ENCODE peak calls at places on chromosomes 12 and 14, in four cellular contexts. D, V, B and O are unnamed samples.

GRCh38 chr12:79844693-79845092 is 90.2 kb downstream of the PPP1R12A start:
- DNase-seq in D (peak; percentile 77), V (no peak), B (no peak), O (peak; percentile 67)

GRCh38 chr12:92259852-92260251 is 114.2 kb upstream of the BTG1 start:
- DNase-seq in B (no peak), V (no peak), D (peak; percentile 10), O (no peak)

GRCh38 chr12:128259556-128260070 is 7.4 kb upstream of the TMEM132C start:
- DNase-seq in B (peak; percentile 72), V (no peak), D (peak; percentile 3), O (no peak)

GRCh38 chr12:75116611-75117010 is 93.0 kb downstream of the KCNC2 start:
- DNase-seq in B (no peak), D (no peak), V (no peak), O (no peak)

GRCh38 chr12:90999946-91000345 is 4.8 kb downstream of the EPYC start:
- DNase-seq in D (peak; percentile 25), V (no peak), B (no peak), O (no peak)

GRCh38 chr12:6613776-6614512 is 6.8 kb upstream of the CHD4 start:
- DNase-seq in V (peak; percentile 50), B (peak; percentile 86), D (peak; percentile 98), O (peak; percentile 96)

GRCh38 chr12:3744216-3744883 is 8.6 kb downstream of the CRACR2A start:
- DNase-seq in V (no peak), D (no peak), B (no peak), O (no peak)

GRCh38 chr14:20848316-20848954 is 42.8 kb upstream of the RNASE3 start:
- DNase-seq in D (no peak), B (no peak), V (no peak), O (peak; percentile 35)

GRCh38 chr12:6039894-6040601 is 84.4 kb downstream of the VWF start:
- DNase-seq in D (peak; percentile 85), V (no peak), B (peak; percentile 69), O (peak; percentile 67)

GRCh38 chr12:26466709-26467108 is 271.3 kb downstream of the SSPN start:
- DNase-seq in V (no peak), D (no peak), B (no peak), O (no peak)

GRCh38 chr12:32248594-32249140 is 142.0 kb downstream of the BICD1 start:
- DNase-seq in B (no peak), V (no peak), D (no peak), O (peak; percentile 60)

GRCh38 chr12:40271981-40272664 is 47.3 kb downstream of the LRRK2 start:
- DNase-seq in D (no peak), V (no peak), B (no peak), O (no peak)

GRCh38 chr14:38931969-38932652 is 170.9 kb downstream of the SEC23A start:
- DNase-seq in B (no peak), V (no peak), D (no peak), O (no peak)

GRCh38 chr14:85459361-85459760 is 70.6 kb upstream of the FLRT2 start:
- DNase-seq in D (no peak), B (no peak), V (no peak), O (no peak)

GRCh38 chr12:1429980-1430379 is 164.4 kb downstream of the FBXL14 start:
- DNase-seq in B (no peak), V (no peak), D (peak; percentile 86), O (peak; percentile 94)

GRCh38 chr12:128661216-128661550 is 162.6 kb downstream of the SLC15A4 start:
- DNase-seq in D (no peak), V (no peak), B (no peak), O (no peak)

GRCh38 chr14:24690492-24690891 is 56.5 kb upstream of the GZMB start:
- DNase-seq in D (no peak), V (no peak), B (peak; percentile 61), O (no peak)

GRCh38 chr12:2523317-2523716 is 271.5 kb upstream of the FKBP4 start:
- DNase-seq in B (no peak), D (no peak), V (no peak), O (no peak)

GRCh38 chr12:68958337-68958736 is 25.4 kb upstream of the CPM start:
- DNase-seq in B (no peak), V (peak; percentile 15), D (no peak), O (no peak)

GRCh38 chr12:87779858-87780498 is 249.2 kb downstream of the C12orf50 start:
- DNase-seq in D (no peak), V (no peak), B (no peak), O (no peak)

GRCh38 chr12:99824900-99825562 is 159.7 kb downstream of the ANKS1B start:
- DNase-seq in B (no peak), D (no peak), V (no peak), O (no peak)

GRCh38 chr12:94195483-94195882 is 47.1 kb downstream of the PLXNC1 start:
- DNase-seq in V (no peak), B (no peak), D (no peak), O (no peak)

GRCh38 chr12:79764641-79765040 is 73.9 kb upstream of the PAWR start:
- DNase-seq in B (no peak), D (no peak), V (no peak), O (peak; percentile 36)

GRCh38 chr14:90318016-90318415 is 13.7 kb downstream of the NRDE2 start:
- DNase-seq in D (no peak), B (no peak), V (no peak), O (no peak)

GRCh38 chr14:73633517-73634332 is 11.1 kb upstream of the DNAL1 start:
- DNase-seq in D (peak; percentile 81), B (peak; percentile 82), V (peak; percentile 57), O (peak; percentile 65)

GRCh38 chr12:52078276-52078675 is 1.2 kb upstream of the SMIM41 start:
- DNase-seq in V (no peak), D (no peak), B (no peak), O (no peak)

GRCh38 chr14:78448483-78449094 is 278.4 kb downstream of the NRXN3 start:
- DNase-seq in D (peak; percentile 2), V (peak; percentile 8), B (peak; percentile 93), O (peak; percentile 17)

GRCh38 chr14:73173092-73173735 is 36.9 kb downstream of the PSEN1 start:
- DNase-seq in D (peak; percentile 82), B (no peak), V (no peak), O (peak; percentile 61)

GRCh38 chr12:112577473-112578334 is 159.0 kb downstream of the PTPN11 start:
- DNase-seq in B (peak; percentile 55), V (no peak), D (no peak), O (no peak)

GRCh38 chr12:114636723-114637480 is 47.1 kb downstream of the TBX3 start:
- DNase-seq in V (no peak), D (peak; percentile 26), B (no peak), O (peak; percentile 18)

GRCh38 chr14:23551266-23552028 is at the start of gene ZFHX2:
- DNase-seq in V (peak; percentile 81), D (peak; percentile 31), B (peak; percentile 92), O (peak; percentile 42)

GRCh38 chr12:111410229-111411186 is 4.8 kb downstream of the SH2B3 start:
- DNase-seq in B (no peak), D (peak; percentile 35), V (no peak), O (no peak)

GRCh38 chr14:23544511-23545447 is 6.8 kb downstream of the ZFHX2 start:
- DNase-seq in D (no peak), V (no peak), B (peak; percentile 81), O (no peak)

GRCh38 chr14:67607646-67608045 is 7.6 kb upstream of the PIGH start:
- DNase-seq in B (no peak), D (no peak), V (no peak), O (no peak)

GRCh38 chr14:69626132-69626500 is 14.7 kb downstream of the SUSD6 start:
- DNase-seq in B (no peak), V (no peak), D (no peak), O (no peak)

GRCh38 chr14:71384007-71384605 is 476.8 kb downstream of the PCNX1 start:
- DNase-seq in B (no peak), D (no peak), V (no peak), O (no peak)

GRCh38 chr12:21296348-21296747 is 38.4 kb downstream of the SLCO1A2 start:
- DNase-seq in V (no peak), B (no peak), D (no peak), O (no peak)

DNA sequence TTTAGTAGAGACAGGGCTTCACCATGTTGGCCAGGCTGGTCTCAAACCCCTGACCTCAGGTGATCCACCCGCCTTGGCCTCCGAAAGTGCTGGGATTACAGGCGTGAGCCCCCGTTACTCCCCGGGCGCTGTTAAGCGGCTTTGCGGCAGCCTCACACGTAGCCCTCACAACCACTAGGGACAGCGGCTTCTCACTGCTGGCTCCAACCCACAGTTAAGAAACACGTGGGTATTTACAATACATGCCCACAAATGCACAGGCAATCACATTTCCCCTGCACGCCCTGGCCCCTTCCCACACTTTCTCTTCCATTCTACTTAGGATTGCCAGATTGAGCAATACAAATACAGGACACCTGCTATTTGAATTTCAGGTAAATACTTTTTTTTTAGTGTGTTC is 37.0 kb upstream of the EIF5 start:
- DNase-seq in D (no peak), V (no peak), B (no peak), O (no peak)
- TF ChIP-seq CTCF in D (no peak), V (no peak), B (peak; percentile 30), O (peak; percentile 2)

GRCh38 chr12:169528-170360 is 44.2 kb downstream of the SLC6A12 start:
- DNase-seq in B (no peak), D (no peak), V (no peak), O (no peak)
- TF ChIP-seq CTCF in B (no peak), D (no peak), V (peak; percentile 28), O (no peak)

GRCh38 chr12:123389560-123390351 is 5.8 kb downstream of the KMT5A start:
- DNase-seq in B (peak; percentile 60), V (peak; percentile 55), D (no peak), O (no peak)
- TF ChIP-seq CTCF in B (no peak), V (no peak), D (no peak), O (no peak)

GRCh38 chr12:48934312-48934706 is 9.0 kb upstream of the FKBP11 start:
- DNase-seq in V (no peak), D (no peak), B (no peak), O (no peak)
- TF ChIP-seq CTCF in V (peak; percentile 33), D (peak; percentile 39), B (peak; percentile 57), O (peak; percentile 24)

GRCh38 chr12:28223853-28224252 is 33.6 kb downstream of the CCDC91 start:
- DNase-seq in V (no peak), B (no peak), D (no peak), O (no peak)
- TF ChIP-seq CTCF in V (no peak), B (no peak), D (no peak), O (no peak)